ENCODE peak calls at places on chromosomes 5 and 9, in seven cellular contexts. G, N, L, H, E, U and Y are unnamed samples.

GRCh38 chr5:132325691-132326090 is 31.5 kb downstream of the SLC22A4 start:
- DNase-seq in L (no peak), U (no peak), G (no peak), H (no peak), N (no peak), E (no peak), Y (no peak)

GRCh38 chr5:1437452-1437851 is 7.8 kb downstream of the SLC6A3 start:
- DNase-seq in N (no peak), E (peak), H (peak), U (no peak), G (no peak), L (no peak), Y (peak)

GRCh38 chr9:18610956-18611355 is 137.0 kb downstream of the ADAMTSL1 start:
- DNase-seq in H (no peak), N (no peak), U (no peak), G (no peak), L (no peak), E (no peak), Y (no peak)

GRCh38 chr9:77714077-77714549 is 66.0 kb upstream of the GNA14 start:
- DNase-seq in N (no peak), U (no peak), L (no peak), G (no peak), H (no peak), E (no peak), Y (no peak)

GRCh38 chr9:98306384-98307145 is 51.1 kb upstream of the TBC1D2 start:
- DNase-seq in G (no peak), E (no peak), L (no peak), H (peak), U (no peak), N (no peak), Y (no peak)

GRCh38 chr5:80189701-80190100 is 66.1 kb downstream of the SERINC5 start:
- DNase-seq in H (no peak), U (no peak), G (no peak), L (no peak), N (no peak), E (no peak), Y (no peak)

GRCh38 chr9:129773262-129774048 is 20.6 kb upstream of the PTGES start:
- DNase-seq in H (peak), L (no peak), G (no peak), E (no peak), U (no peak), N (no peak), Y (peak)

GRCh38 chr9:120443489-120443888 is 136.5 kb downstream of the CDK5RAP2 start:
- DNase-seq in G (no peak), E (no peak), H (no peak), U (no peak), L (no peak), N (no peak), Y (no peak)

GRCh38 chr5:10623305-10623910 is 59.5 kb downstream of the ANKRD33B start:
- DNase-seq in E (no peak), N (no peak), G (no peak), H (no peak), U (no peak), L (no peak), Y (no peak)

GRCh38 chr5:125148706-125149105 is 402.3 kb upstream of the ZNF608 start:
- DNase-seq in G (no peak), E (no peak), L (no peak), H (no peak), N (no peak), U (no peak), Y (peak)

GRCh38 chr5:170429014-170429413 is 39.8 kb upstream of the KCNMB1 start:
- DNase-seq in U (no peak), G (no peak), L (no peak), H (peak), E (no peak), N (no peak), Y (no peak)

GRCh38 chr5:38780950-38781349 is 64.9 kb upstream of the OSMR start:
- DNase-seq in E (peak), U (no peak), N (no peak), H (peak), L (no peak), G (no peak), Y (peak)

GRCh38 chr5:148378670-148379069 is 5.1 kb upstream of the FBXO38 start:
- DNase-seq in N (no peak), H (no peak), E (no peak), U (no peak), G (no peak), L (no peak), Y (no peak)

GRCh38 chr5:96703384-96703910 is 41.3 kb downstream of the CAST start:
- DNase-seq in U (no peak), H (no peak), G (no peak), E (no peak), N (no peak), L (peak), Y (peak)

GRCh38 chr9:132586830-132587483 is 4.6 kb downstream of the BARHL1 start:
- DNase-seq in U (no peak), G (no peak), E (no peak), L (no peak), N (no peak), H (no peak), Y (no peak)

GRCh38 chr9:71270554-71270953 is 149.1 kb upstream of the TRPM3 start:
- DNase-seq in U (no peak), E (no peak), L (no peak), N (no peak), H (peak), G (no peak), Y (no peak)

GRCh38 chr5:137320056-137321045 is 178.8 kb downstream of the SPOCK1 start:
- DNase-seq in G (no peak), H (peak), L (peak), U (no peak), N (no peak), E (no peak), Y (peak)

GRCh38 chr9:70802758-70803436 is 318.5 kb downstream of the TRPM3 start:
- DNase-seq in H (no peak), L (no peak), E (no peak), N (no peak), G (no peak), U (no peak), Y (no peak)

GRCh38 chr9:114691956-114692295 is 9.9 kb upstream of the TEX48 start:
- DNase-seq in U (no peak), N (no peak), G (no peak), E (no peak), L (no peak), H (no peak), Y (no peak)

GRCh38 chr9:127153484-127153883 is 31.0 kb upstream of the ANGPTL2 start:
- DNase-seq in H (no peak), E (no peak), L (no peak), U (no peak), G (no peak), N (no peak), Y (no peak)